ENCODE peak calls at places on chromosomes 13 and 19, in four cellular contexts. L is H9, R is neuronal stem cell, D is IMR-90. P is an unnamed sample.

GRCh38 chr13:30652746-30653145 is 35.0 kb downstream of the USPL1 start:
- DNase-seq in D (no peak), R (no peak), L (no peak), P (no peak)

GRCh38 chr13:80086304-80086721 is 254.6 kb downstream of the SPRY2 start:
- DNase-seq in D (peak; percentile 60), R (no peak), L (no peak), P (no peak)

GRCh38 chr13:87677334-87678234 is 6.4 kb downstream of the SLITRK5 start:
- DNase-seq in R (peak; percentile 53), L (peak; percentile 81), D (no peak), P (peak; percentile 33)

GRCh38 chr19:13637664-13638063 is 126.7 kb upstream of the MRI1 start:
- DNase-seq in D (peak; percentile 88), L (no peak), R (no peak), P (no peak)

GRCh38 chr19:51441410-51442390 is 16.6 kb downstream of the SIGLEC8 start:
- DNase-seq in D (no peak), R (no peak), L (no peak), P (no peak)

GRCh38 chr19:15616627-15617270 is 1.7 kb downstream of the CYP4F8 start:
- DNase-seq in L (no peak), D (no peak), R (no peak), P (no peak)

GRCh38 chr13:69997061-69997460 is 110.6 kb upstream of the ATXN8OS start:
- DNase-seq in L (no peak), D (no peak), R (no peak), P (no peak)

GRCh38 chr13:27926644-27927434 is 7.0 kb downstream of the PDX1 start:
- DNase-seq in D (no peak), R (peak; percentile 23), L (peak; percentile 60), P (no peak)

GRCh38 chr19:39500543-39500942 is 1.8 kb downstream of the DLL3 start:
- DNase-seq in D (no peak), L (no peak), R (no peak), P (no peak)

DNA sequence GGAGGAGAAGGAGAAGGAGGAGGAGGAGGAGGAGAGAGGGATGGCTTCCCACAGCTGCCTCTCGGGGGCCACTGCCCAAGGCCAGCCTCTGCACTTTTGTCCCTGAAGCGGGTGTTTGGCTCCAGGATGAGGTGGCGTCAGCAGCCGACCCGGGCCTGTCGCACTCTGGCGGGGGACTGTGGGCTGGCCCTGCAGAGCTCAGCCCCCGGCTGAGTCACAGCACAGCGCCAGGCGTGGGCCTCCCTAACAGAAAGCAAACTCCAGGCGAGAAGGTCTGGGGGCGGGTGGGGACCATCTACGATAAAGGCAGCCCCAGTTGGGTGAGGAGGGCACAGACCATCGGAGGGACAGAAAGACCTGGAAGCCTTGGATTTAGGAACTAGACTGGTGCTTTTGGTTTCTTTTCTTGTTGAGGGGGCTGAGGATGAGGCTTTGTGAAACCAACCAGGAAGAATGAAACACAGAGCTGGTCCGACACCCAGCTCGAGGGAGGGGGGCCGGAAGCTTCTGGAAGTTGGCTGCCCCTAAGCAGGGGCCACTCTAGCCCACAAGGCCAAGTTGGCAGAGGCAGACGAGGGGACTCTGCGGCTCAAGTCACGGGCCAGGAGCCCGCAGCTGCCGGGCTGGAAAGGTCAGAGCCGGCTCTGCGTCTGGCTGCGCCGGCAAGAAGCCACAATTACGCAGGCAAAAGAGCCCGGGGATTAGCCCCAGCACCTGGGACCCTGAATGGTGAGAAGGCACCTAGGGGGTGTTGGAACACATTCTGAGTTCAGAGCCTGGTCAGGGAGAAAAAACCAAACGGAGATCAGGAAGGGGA is 18.2 kb downstream of the LSM4 start:
- DNase-seq in L (peak; percentile 65), D (peak; percentile 83), R (no peak), P (peak; percentile 94)
- H2AFZ ChIP-seq in L (no peak overlapping the region), D (peak overlapping the region; percentile 92), R (peak overlapping the region; percentile 75), P (no peak overlapping the region)

GRCh38 chr19:36213793-36214387 is 575 bp downstream of the ZNF565 start:
- DNase-seq in D (peak; percentile 45), R (peak; percentile 1), L (no peak), P (no peak)
- H3K23ac ChIP-seq in D (peak overlapping the region; percentile 86), R (peak overlapping the region; percentile 95), L (no peak overlapping the region), P (no peak overlapping the region)

GRCh38 chr19:30353394-30353793 is 18.8 kb upstream of the ZNF536 start:
- DNase-seq in D (no peak), R (no peak), L (no peak), P (no peak)

GRCh38 chr19:30355586-30355985 is 16.6 kb upstream of the ZNF536 start:
- DNase-seq in D (no peak), R (no peak), L (no peak), P (no peak)

GRCh38 chr19:30345686-30346085 is 26.5 kb upstream of the ZNF536 start:
- DNase-seq in R (no peak), D (no peak), L (no peak), P (no peak)

GRCh38 chr19:30349131-30349730 is 23.0 kb upstream of the ZNF536 start:
- DNase-seq in R (no peak), D (no peak), L (peak; percentile 78), P (no peak)

GRCh38 chr19:30350995-30351394 is 21.2 kb upstream of the ZNF536 start:
- DNase-seq in D (no peak), L (no peak), R (no peak), P (no peak)
- H3K9ac ChIP-seq in D (no peak overlapping the region), L (no peak overlapping the region), R (no peak overlapping the region), P (no peak overlapping the region)

DNA sequence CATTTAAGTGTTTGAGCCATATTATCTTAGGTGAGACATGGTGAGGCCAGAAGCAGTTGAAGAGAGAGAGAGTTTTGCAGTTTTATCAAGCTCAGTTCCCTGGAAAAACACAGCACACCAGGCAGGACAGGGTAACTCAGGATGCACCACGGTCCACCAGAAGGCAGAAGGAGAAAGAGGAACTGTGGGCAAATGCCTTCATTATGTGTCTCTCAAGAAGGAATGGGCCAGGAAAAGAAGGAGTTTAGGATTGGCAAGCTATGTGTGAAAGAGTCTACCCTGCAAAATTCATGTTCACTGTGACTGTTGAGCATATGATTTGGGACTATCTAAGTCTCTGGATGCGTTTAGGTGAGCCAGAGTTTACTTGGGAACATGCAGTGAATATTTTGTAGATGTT is 934.5 kb upstream of the MIR17HG start:
- DNase-seq in D (no peak), L (no peak), R (no peak), P (no peak)
- H2AFZ ChIP-seq in D (peak overlapping the region; percentile 65), L (no peak overlapping the region), R (no peak overlapping the region), P (peak overlapping the region; percentile 51)